ENCODE peak calls at places on chromosomes 11 and 22, in seven cellular contexts. R is amniotic epithelial cell, P is mucosa of gallbladder, C is WTC11, O is nucleus accumbens, I is aorta, T is brain microvascular endothelial cell. U is an unnamed sample.

GRCh38 chr22:48347311-48347710 is 1480.4 kb downstream of the BRD1 start:
- DNase-seq in R (no peak), P (no peak), C (no peak), O (no peak), I (no peak), T (no peak), U (no peak)

GRCh38 chr22:40628354-40629042 is 8.0 kb downstream of the MRTFA start:
- DNase-seq in R (peak; percentile 83), P (no peak), C (no peak), O (no peak), I (no peak), T (no peak), U (no peak)

GRCh38 chr22:46830001-46830715 is 67.7 kb downstream of the TBC1D22A start:
- DNase-seq in R (peak; percentile 59), P (peak; percentile 69), C (no peak), O (peak; percentile 68), I (peak; percentile 89), T (peak; percentile 76), U (peak; percentile 4)

GRCh38 chr22:18962308-18962635 is 26.2 kb upstream of the PRODH start:
- DNase-seq in R (no peak), P (no peak), C (no peak), O (no peak), I (no peak), T (no peak), U (no peak)

GRCh38 chr11:12057299-12057980 is 49.0 kb upstream of the DKK3 start:
- DNase-seq in R (no peak), P (no peak), C (no peak), O (no peak), I (no peak), T (no peak), U (no peak)

GRCh38 chr11:33478111-33478573 is 221.0 kb downstream of the HIPK3 start:
- DNase-seq in R (no peak), P (peak; percentile 17), C (no peak), O (no peak), I (no peak), T (no peak), U (no peak)

GRCh38 chr11:45847908-45848316 is 637 bp downstream of the CRY2 start:
- DNase-seq in R (peak; percentile 58), P (peak; percentile 26), C (peak; percentile 51), O (no peak), I (peak; percentile 65), T (peak; percentile 46), U (peak; percentile 63)

GRCh38 chr22:32123657-32124056 is 35.4 kb downstream of the C22orf42 start:
- DNase-seq in R (no peak), P (no peak), C (peak; percentile 69), O (no peak), I (no peak), T (no peak), U (peak; percentile 59)

GRCh38 chr11:67407700-67408163 is 3.8 kb downstream of the TBC1D10C start:
- DNase-seq in R (no peak), P (no peak), C (no peak), O (no peak), I (no peak), T (no peak), U (no peak)

GRCh38 chr11:10581481-10582019 is 13.1 kb upstream of the LYVE1 start:
- DNase-seq in R (peak; percentile 66), P (no peak), C (no peak), O (no peak), I (peak; percentile 71), T (no peak), U (no peak)

GRCh38 chr11:12075822-12076821 is 34.3 kb upstream of the MICAL2 start:
- DNase-seq in R (peak; percentile 100), P (peak; percentile 34), C (no peak), O (no peak), I (peak; percentile 77), T (peak; percentile 100), U (no peak)

GRCh38 chr11:79949574-79949973 is 508.7 kb upstream of the TENM4 start:
- DNase-seq in R (no peak), P (no peak), C (no peak), O (no peak), I (no peak), T (no peak), U (no peak)

GRCh38 chr11:48109046-48109666 is 107.5 kb upstream of the OR4B1 start:
- DNase-seq in R (peak; percentile 55), P (no peak), C (no peak), O (no peak), I (no peak), T (no peak), U (no peak)

GRCh38 chr11:67356867-67357561 is 3.7 kb upstream of the POLD4 start:
- DNase-seq in R (peak; percentile 77), P (peak; percentile 62), C (peak; percentile 82), O (no peak), I (peak; percentile 88), T (no peak), U (peak; percentile 93)

U was measured in H7.